ENCODE peak calls at places on chromosomes 11 and 22, in four cellular contexts. O, U, T and V are unnamed samples.

GRCh38 chr11:99424313-99425084 is 403.8 kb downstream of the CNTN5 start:
- DNase-seq in O (no peak), U (no peak), T (no peak), V (no peak)

GRCh38 chr22:30416403-30416802 is 9.2 kb upstream of the MTFP1 start:
- DNase-seq in O (no peak), U (no peak), T (no peak), V (no peak)

GRCh38 chr22:43345761-43346261 is 2.6 kb upstream of the SCUBE1 start:
- DNase-seq in O (peak; percentile 30), U (no peak), T (no peak), V (no peak)

GRCh38 chr11:14364322-14364721 is 5.3 kb upstream of the RRAS2 start:
- DNase-seq in O (no peak), U (no peak), T (no peak), V (no peak)

GRCh38 chr22:17339095-17339693 is 30.1 kb upstream of the CECR2 start:
- DNase-seq in O (no peak), U (no peak), T (no peak), V (no peak)

GRCh38 chr11:108511851-108512474 is 13.8 kb upstream of the POGLUT3 start:
- DNase-seq in O (no peak), U (no peak), T (no peak), V (no peak)

GRCh38 chr22:43537019-43537585 is 125.3 kb downstream of the MPPED1 start:
- DNase-seq in O (peak; percentile 24), U (no peak), T (no peak), V (no peak)

GRCh38 chr22:45163074-45163416 is 680 bp upstream of the NUP50 start:
- DNase-seq in O (peak; percentile 9), U (no peak), T (no peak), V (no peak)

GRCh38 chr11:2451916-2452694 is 7.3 kb downstream of the KCNQ1 start:
- DNase-seq in O (no peak), U (no peak), T (no peak), V (no peak)

GRCh38 chr11:7664867-7665266 is 8.4 kb downstream of the CYB5R2 start:
- DNase-seq in O (no peak), U (no peak), T (no peak), V (no peak)

GRCh38 chr11:62012451-62013265 is 45.2 kb upstream of the FTH1 start:
- DNase-seq in O (no peak), U (no peak), T (no peak), V (no peak)

GRCh38 chr11:57260937-57261783 is 24.1 kb upstream of the APLNR start:
- DNase-seq in O (no peak), U (no peak), T (no peak), V (no peak)

GRCh38 chr11:107243929-107244328 is 213.7 kb downstream of the CWF19L2 start:
- DNase-seq in O (no peak), U (no peak), T (no peak), V (no peak)

GRCh38 chr11:2576116-2576515 is 123.7 kb downstream of the KCNQ1OT1 start:
- DNase-seq in O (no peak), U (no peak), T (no peak), V (no peak)

GRCh38 chr11:57556041-57556440 is 11.4 kb downstream of the UBE2L6 start:
- DNase-seq in O (no peak), U (no peak), T (no peak), V (no peak)

GRCh38 chr11:24386551-24387404 is 110.1 kb upstream of the LUZP2 start:
- DNase-seq in O (no peak), U (no peak), T (peak; percentile 10), V (no peak)

GRCh38 chr11:35146074-35146521 is 7.1 kb downstream of the CD44 start:
- DNase-seq in O (no peak), U (no peak), T (no peak), V (peak; percentile 83)

GRCh38 chr22:44337658-44338004 is 24.9 kb upstream of the SHISAL1 start:
- DNase-seq in O (peak; percentile 27), U (no peak), T (no peak), V (no peak)

GRCh38 chr22:38218661-38219331 is 17.0 kb downstream of the MAFF start:
- DNase-seq in O (no peak), U (peak; percentile 75), T (peak; percentile 76), V (no peak)

GRCh38 chr11:85886089-85887056 is 31.2 kb downstream of the CCDC83 start:
- DNase-seq in O (no peak), U (no peak), T (no peak), V (no peak)

GRCh38 chr11:6599449-6599848 is 4.0 kb downstream of the RRP8 start:
- DNase-seq in O (no peak), U (no peak), T (no peak), V (no peak)

GRCh38 chr11:31628111-31628510 is 118.5 kb downstream of the ELP4 start:
- DNase-seq in O (no peak), U (no peak), T (no peak), V (no peak)

GRCh38 chr11:8382436-8383053 is 118.9 kb upstream of the LMO1 start:
- DNase-seq in O (no peak), U (no peak), T (no peak), V (no peak)

GRCh38 chr11:36214976-36215687 is 74.1 kb downstream of the COMMD9 start:
- DNase-seq in O (no peak), U (no peak), T (no peak), V (no peak)

GRCh38 chr22:20536590-20537324 is 29.3 kb downstream of the MED15 start:
- DNase-seq in O (no peak), U (no peak), T (no peak), V (no peak)

GRCh38 chr11:135061166-135061565 is 649.1 kb upstream of the B3GAT1 start:
- DNase-seq in O (no peak), U (no peak), T (no peak), V (no peak)

DNA sequence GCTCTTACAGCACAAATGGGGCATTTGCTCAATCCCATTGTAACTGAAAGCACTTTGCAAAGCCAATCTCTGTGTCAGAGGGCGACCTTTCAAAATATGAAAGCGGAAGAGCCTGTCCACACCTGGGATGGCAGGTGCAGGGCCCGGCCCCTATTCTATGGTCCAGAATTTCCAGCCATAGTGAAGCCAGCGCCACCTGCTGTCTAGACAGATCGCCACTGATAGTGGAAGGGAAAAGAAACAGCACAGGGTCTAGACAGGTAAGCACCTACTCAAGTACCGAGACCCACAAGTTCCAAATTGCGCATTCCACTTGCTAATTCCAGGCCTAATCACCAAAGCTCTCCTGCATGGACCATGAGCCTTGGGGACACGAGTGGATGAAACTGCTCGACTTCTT is 141.4 kb downstream of the NTM start:
- DNase-seq in O (peak; percentile 30), U (no peak), T (peak; percentile 25), V (no peak)
- TF ChIP-seq EGR1 in O (no peak), U (no peak), T (no peak), V (no peak)

DNA sequence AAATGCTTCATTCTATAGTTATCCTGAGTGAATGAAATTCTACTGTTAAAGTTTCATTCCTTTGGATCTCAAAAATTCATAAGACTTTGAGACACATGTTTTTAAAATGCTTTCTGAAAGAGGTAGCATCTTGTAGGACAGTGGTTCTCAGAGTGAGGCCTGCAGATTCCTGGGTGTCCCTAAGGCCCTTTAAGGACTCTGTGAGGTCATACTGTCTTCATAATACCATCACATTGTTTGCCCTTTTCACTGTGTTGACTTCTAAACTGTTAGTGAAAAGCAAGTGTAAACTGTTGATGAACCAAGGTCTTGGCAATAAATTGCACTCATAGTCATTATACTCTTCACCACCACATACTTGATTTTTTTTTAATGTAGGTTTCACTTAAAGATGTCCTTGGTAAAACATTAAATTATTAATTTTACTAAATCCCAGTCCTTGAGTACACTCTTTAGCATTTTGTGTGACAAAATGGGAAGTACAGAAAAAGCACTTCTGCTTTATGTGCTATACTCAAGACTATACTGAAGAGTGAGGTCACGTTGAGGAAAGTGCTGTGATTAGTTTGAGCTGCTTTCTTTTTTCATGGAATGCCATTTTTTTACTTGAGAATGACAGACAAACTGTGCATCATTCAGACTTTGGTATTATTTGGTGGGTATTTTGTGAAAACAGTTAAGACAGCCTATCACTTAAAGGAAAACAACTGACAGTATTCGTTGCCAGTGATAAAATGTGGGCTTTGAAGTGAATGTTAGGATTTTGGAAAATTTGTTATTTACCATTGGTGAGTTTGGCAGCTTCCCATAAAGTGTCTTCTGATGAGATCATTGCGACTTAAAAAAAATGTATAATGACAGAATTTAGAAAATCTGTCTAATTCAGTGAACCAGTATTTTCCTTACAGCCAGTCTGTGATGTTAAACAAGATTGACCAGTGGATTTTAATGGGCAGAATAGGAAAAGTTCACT is 61.1 kb downstream of the SPECC1L start:
- DNase-seq in O (no peak), U (no peak), T (no peak), V (no peak)
- TF ChIP-seq EGR1 in O (no peak), U (no peak), T (no peak), V (no peak)

GRCh38 chr22:48752451-48753380 is 1075.0 kb downstream of the BRD1 start:
- DNase-seq in O (no peak), U (no peak), T (no peak), V (no peak)

GRCh38 chr22:48754611-48755331 is 1072.9 kb downstream of the BRD1 start:
- DNase-seq in O (no peak), U (no peak), T (no peak), V (no peak)

GRCh38 chr22:48753381-48753730 is 1074.3 kb downstream of the BRD1 start:
- DNase-seq in O (no peak), U (no peak), T (no peak), V (no peak)

GRCh38 chr22:48755332-48755949 is 1072.2 kb downstream of the BRD1 start:
- DNase-seq in O (no peak), U (no peak), T (no peak), V (no peak)

DNA sequence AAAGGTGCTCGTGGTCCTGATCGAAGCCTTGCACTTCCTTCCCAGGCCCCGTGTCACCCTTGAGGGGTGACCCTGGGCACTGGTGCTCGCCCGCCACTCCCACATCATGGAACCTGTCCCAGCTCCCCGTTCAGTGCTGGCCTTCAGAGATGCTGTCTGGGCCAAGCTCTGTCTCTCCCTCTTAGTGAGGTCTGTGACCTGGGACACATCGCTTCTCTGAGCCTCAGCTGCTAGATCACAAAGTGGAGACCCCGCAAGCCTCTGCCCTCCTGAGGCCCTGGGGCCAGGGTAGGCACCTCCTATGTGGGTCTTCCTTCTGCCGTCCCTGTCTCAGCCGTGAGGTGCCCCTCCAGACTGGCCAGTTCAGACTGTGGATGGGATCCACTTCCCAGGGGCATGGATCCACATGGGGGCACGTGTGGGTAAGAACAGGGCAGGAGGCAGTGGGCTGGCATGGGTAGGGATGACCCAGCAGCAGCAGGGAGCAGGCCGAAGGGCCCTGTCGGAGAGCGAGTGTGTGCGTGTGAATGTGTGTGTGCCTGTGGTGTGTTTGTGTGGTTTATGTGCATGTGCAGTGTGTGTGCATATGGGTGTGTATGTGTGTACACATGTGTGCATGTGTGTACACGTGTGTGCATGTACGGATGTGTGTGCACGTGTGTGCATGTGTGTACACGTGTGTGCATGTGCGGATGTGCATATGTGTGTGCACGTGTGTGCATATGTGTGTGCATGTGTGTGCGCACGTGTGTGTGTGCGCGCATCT is 1073.7 kb downstream of the BRD1 start:
- DNase-seq in O (no peak), U (no peak), T (no peak), V (no peak)
- TF ChIP-seq EGR1 in O (no peak), U (no peak), T (no peak), V (no peak)

GRCh38 chr22:23542933-23543332 is 37.2 kb downstream of the IGLL1 start:
- DNase-seq in O (no peak), U (no peak), T (no peak), V (no peak)
- TF ChIP-seq EGR1 in O (no peak), U (no peak), T (no peak), V (no peak)